ENCODE peak calls at places on chromosome 20, in nine cellular contexts. One of them, this sample, is unnamed.

GRCh38 chr20:22652685-22653568 is 68.6 kb upstream of the FOXA2 start:
- DNase-seq in activated T-helper 1 cell treated with anti-CD3 and anti-CD28 coated beads, Interleukin-12 subunit alpha, Interleukin-12 subunit beta, Interleukin-2, Interleukin-4 antibody, amounts not matched to agents 30 ng/mL and 10 ng/mL and 1 ng/mL, durations not matched to agents 14 hours and 24 hours and 36 hours: no peak
- DNase-seq in NCI-H2171: no peak
- DNase-seq in heart right ventricle: no peak
- DNase-seq in activated CD4-positive, CD25-positive, alpha-beta regulatory T cell treated with anti-CD3 and anti-CD28 coated beads, Interleukin-2, amount 50 U/mL, for 72 hours: no peak
- DNase-seq in brain microvascular endothelial cell: no peak
- DNase-seq in NCI-H1436 treated with DMSO at 0.1 percent for 48 hours: no peak
- DNase-seq in stimulated activated CD4-positive, alpha-beta T cell treated with anti-CD3 and anti-CD28 coated beads, Interleukin-12 subunit alpha, Interleukin-12 subunit beta, amount 100 ng/mL, for 48 hours: no peak
- DNase-seq in left kidney: peak; percentile 70
- DNase-seq in this sample: peak; percentile 3

GRCh38 chr20:25249198-25249931 is 1.5 kb downstream of the PYGB start:
- DNase-seq in activated CD4-positive, CD25-positive, alpha-beta regulatory T cell treated with anti-CD3 and anti-CD28 coated beads, Interleukin-2, amount 50 U/mL, for 72 hours: no peak
- DNase-seq in brain microvascular endothelial cell: no peak
- DNase-seq in NCI-H1436 treated with DMSO at 0.1 percent for 48 hours: no peak
- DNase-seq in stimulated activated CD4-positive, alpha-beta T cell treated with anti-CD3 and anti-CD28 coated beads, Interleukin-12 subunit alpha, Interleukin-12 subunit beta, amount 100 ng/mL, for 48 hours: no peak
- DNase-seq in activated T-helper 1 cell treated with anti-CD3 and anti-CD28 coated beads, Interleukin-12 subunit alpha, Interleukin-12 subunit beta, Interleukin-2, Interleukin-4 antibody, amounts not matched to agents 30 ng/mL and 10 ng/mL and 1 ng/mL, durations not matched to agents 14 hours and 24 hours and 36 hours: no peak
- DNase-seq in heart right ventricle: no peak
- DNase-seq in NCI-H2171: no peak
- DNase-seq in left kidney: no peak
- DNase-seq in this sample: no peak

GRCh38 chr20:5691918-5692618 is 58.1 kb upstream of the SHLD1 start:
- DNase-seq in heart right ventricle: no peak
- DNase-seq in stimulated activated CD4-positive, alpha-beta T cell treated with anti-CD3 and anti-CD28 coated beads, Interleukin-12 subunit alpha, Interleukin-12 subunit beta, amount 100 ng/mL, for 48 hours: no peak
- DNase-seq in left kidney: peak; percentile 87
- DNase-seq in brain microvascular endothelial cell: no peak
- DNase-seq in activated CD4-positive, CD25-positive, alpha-beta regulatory T cell treated with anti-CD3 and anti-CD28 coated beads, Interleukin-2, amount 50 U/mL, for 72 hours: no peak
- DNase-seq in NCI-H1436 treated with DMSO at 0.1 percent for 48 hours: no peak
- DNase-seq in NCI-H2171: peak; percentile 6
- DNase-seq in activated T-helper 1 cell treated with anti-CD3 and anti-CD28 coated beads, Interleukin-12 subunit alpha, Interleukin-12 subunit beta, Interleukin-2, Interleukin-4 antibody, amounts not matched to agents 30 ng/mL and 10 ng/mL and 1 ng/mL, durations not matched to agents 14 hours and 24 hours and 36 hours: no peak
- DNase-seq in this sample: no peak

GRCh38 chr20:6767536-6768227 is at the start of gene BMP2:
- DNase-seq in activated T-helper 1 cell treated with anti-CD3 and anti-CD28 coated beads, Interleukin-12 subunit alpha, Interleukin-12 subunit beta, Interleukin-2, Interleukin-4 antibody, amounts not matched to agents 30 ng/mL and 10 ng/mL and 1 ng/mL, durations not matched to agents 14 hours and 24 hours and 36 hours: no peak
- DNase-seq in stimulated activated CD4-positive, alpha-beta T cell treated with anti-CD3 and anti-CD28 coated beads, Interleukin-12 subunit alpha, Interleukin-12 subunit beta, amount 100 ng/mL, for 48 hours: no peak
- DNase-seq in brain microvascular endothelial cell: peak; percentile 16
- DNase-seq in activated CD4-positive, CD25-positive, alpha-beta regulatory T cell treated with anti-CD3 and anti-CD28 coated beads, Interleukin-2, amount 50 U/mL, for 72 hours: no peak
- DNase-seq in NCI-H1436 treated with DMSO at 0.1 percent for 48 hours: no peak
- DNase-seq in NCI-H2171: peak; percentile 41
- DNase-seq in left kidney: peak; percentile 86
- DNase-seq in heart right ventricle: peak; percentile 47
- DNase-seq in this sample: peak; percentile 83

GRCh38 chr20:48773837-48774418 is 53.9 kb downstream of the PREX1 start:
- DNase-seq in NCI-H2171: no peak
- DNase-seq in activated T-helper 1 cell treated with anti-CD3 and anti-CD28 coated beads, Interleukin-12 subunit alpha, Interleukin-12 subunit beta, Interleukin-2, Interleukin-4 antibody, amounts not matched to agents 30 ng/mL and 10 ng/mL and 1 ng/mL, durations not matched to agents 14 hours and 24 hours and 36 hours: no peak
- DNase-seq in left kidney: no peak
- DNase-seq in activated CD4-positive, CD25-positive, alpha-beta regulatory T cell treated with anti-CD3 and anti-CD28 coated beads, Interleukin-2, amount 50 U/mL, for 72 hours: no peak
- DNase-seq in NCI-H1436 treated with DMSO at 0.1 percent for 48 hours: no peak
- DNase-seq in brain microvascular endothelial cell: no peak
- DNase-seq in heart right ventricle: no peak
- DNase-seq in stimulated activated CD4-positive, alpha-beta T cell treated with anti-CD3 and anti-CD28 coated beads, Interleukin-12 subunit alpha, Interleukin-12 subunit beta, amount 100 ng/mL, for 48 hours: no peak
- DNase-seq in this sample: no peak

GRCh38 chr20:507006-507758 is 36.4 kb downstream of the CSNK2A1 start:
- DNase-seq in stimulated activated CD4-positive, alpha-beta T cell treated with anti-CD3 and anti-CD28 coated beads, Interleukin-12 subunit alpha, Interleukin-12 subunit beta, amount 100 ng/mL, for 48 hours: no peak
- DNase-seq in heart right ventricle: no peak
- DNase-seq in activated T-helper 1 cell treated with anti-CD3 and anti-CD28 coated beads, Interleukin-12 subunit alpha, Interleukin-12 subunit beta, Interleukin-2, Interleukin-4 antibody, amounts not matched to agents 30 ng/mL and 10 ng/mL and 1 ng/mL, durations not matched to agents 14 hours and 24 hours and 36 hours: no peak
- DNase-seq in left kidney: no peak
- DNase-seq in activated CD4-positive, CD25-positive, alpha-beta regulatory T cell treated with anti-CD3 and anti-CD28 coated beads, Interleukin-2, amount 50 U/mL, for 72 hours: no peak
- DNase-seq in NCI-H1436 treated with DMSO at 0.1 percent for 48 hours: no peak
- DNase-seq in brain microvascular endothelial cell: no peak
- DNase-seq in NCI-H2171: no peak
- DNase-seq in this sample: no peak

GRCh38 chr20:18986895-18987580 is 173.5 kb downstream of the SCP2D1 start:
- DNase-seq in heart right ventricle: no peak
- DNase-seq in NCI-H1436 treated with DMSO at 0.1 percent for 48 hours: no peak
- DNase-seq in left kidney: no peak
- DNase-seq in stimulated activated CD4-positive, alpha-beta T cell treated with anti-CD3 and anti-CD28 coated beads, Interleukin-12 subunit alpha, Interleukin-12 subunit beta, amount 100 ng/mL, for 48 hours: no peak
- DNase-seq in activated CD4-positive, CD25-positive, alpha-beta regulatory T cell treated with anti-CD3 and anti-CD28 coated beads, Interleukin-2, amount 50 U/mL, for 72 hours: no peak
- DNase-seq in NCI-H2171: no peak
- DNase-seq in brain microvascular endothelial cell: no peak
- DNase-seq in activated T-helper 1 cell treated with anti-CD3 and anti-CD28 coated beads, Interleukin-12 subunit alpha, Interleukin-12 subunit beta, Interleukin-2, Interleukin-4 antibody, amounts not matched to agents 30 ng/mL and 10 ng/mL and 1 ng/mL, durations not matched to agents 14 hours and 24 hours and 36 hours: no peak
- DNase-seq in this sample: no peak

GRCh38 chr20:59825944-59826759 is 107.3 kb downstream of the SYCP2 start:
- DNase-seq in brain microvascular endothelial cell: no peak
- DNase-seq in stimulated activated CD4-positive, alpha-beta T cell treated with anti-CD3 and anti-CD28 coated beads, Interleukin-12 subunit alpha, Interleukin-12 subunit beta, amount 100 ng/mL, for 48 hours: no peak
- DNase-seq in NCI-H1436 treated with DMSO at 0.1 percent for 48 hours: no peak
- DNase-seq in NCI-H2171: peak; percentile 39
- DNase-seq in left kidney: no peak
- DNase-seq in heart right ventricle: no peak
- DNase-seq in activated CD4-positive, CD25-positive, alpha-beta regulatory T cell treated with anti-CD3 and anti-CD28 coated beads, Interleukin-2, amount 50 U/mL, for 72 hours: no peak
- DNase-seq in activated T-helper 1 cell treated with anti-CD3 and anti-CD28 coated beads, Interleukin-12 subunit alpha, Interleukin-12 subunit beta, Interleukin-2, Interleukin-4 antibody, amounts not matched to agents 30 ng/mL and 10 ng/mL and 1 ng/mL, durations not matched to agents 14 hours and 24 hours and 36 hours: no peak
- DNase-seq in this sample: peak; percentile 59

GRCh38 chr20:41889125-41889870 is 271.1 kb upstream of the CHD6 start:
- DNase-seq in activated CD4-positive, CD25-positive, alpha-beta regulatory T cell treated with anti-CD3 and anti-CD28 coated beads, Interleukin-2, amount 50 U/mL, for 72 hours: no peak
- DNase-seq in activated T-helper 1 cell treated with anti-CD3 and anti-CD28 coated beads, Interleukin-12 subunit alpha, Interleukin-12 subunit beta, Interleukin-2, Interleukin-4 antibody, amounts not matched to agents 30 ng/mL and 10 ng/mL and 1 ng/mL, durations not matched to agents 14 hours and 24 hours and 36 hours: no peak
- DNase-seq in brain microvascular endothelial cell: no peak
- DNase-seq in heart right ventricle: no peak
- DNase-seq in left kidney: peak; percentile 39
- DNase-seq in NCI-H1436 treated with DMSO at 0.1 percent for 48 hours: no peak
- DNase-seq in stimulated activated CD4-positive, alpha-beta T cell treated with anti-CD3 and anti-CD28 coated beads, Interleukin-12 subunit alpha, Interleukin-12 subunit beta, amount 100 ng/mL, for 48 hours: no peak
- DNase-seq in NCI-H2171: no peak
- DNase-seq in this sample: no peak